ENCODE peak calls at places on chromosome 18, in seven cellular contexts. L is lower leg skin, V is body of pancreas, X is Peyer's patch, E is A549, R is NB4, O is adrenal gland. A is an unnamed sample.

GRCh38 chr18:21117385-21118135 is 5.9 kb upstream of the ROCK1 start:
- DNase-seq in R (peak), X (no peak), E (no peak), L (no peak), V (no peak), O (peak), A (no peak)

GRCh38 chr18:70256184-70256583 is 32.7 kb upstream of the SOCS6 start:
- DNase-seq in R (no peak), X (no peak), L (no peak), V (no peak), E (no peak), O (no peak), A (no peak)

GRCh38 chr18:55290898-55291297 is 297.1 kb downstream of the TCF4 start:
- DNase-seq in L (no peak), X (no peak), V (no peak), E (no peak), R (no peak), O (no peak), A (no peak)

GRCh38 chr18:51135361-51135760 is 62.1 kb downstream of the MEX3C start:
- DNase-seq in O (peak), V (no peak), R (no peak), X (no peak), L (no peak), E (no peak), A (no peak)

GRCh38 chr18:13159579-13159978 is 59.0 kb upstream of the LDLRAD4 start:
- DNase-seq in O (peak), E (peak), V (no peak), X (no peak), R (peak), L (no peak), A (no peak)

GRCh38 chr18:53790817-53791216 is 433.7 kb downstream of the MBD2 start:
- DNase-seq in O (no peak), V (no peak), X (no peak), R (no peak), L (no peak), E (no peak), A (no peak)

GRCh38 chr18:74775239-74775638 is 177.6 kb downstream of the ZNF407 start:
- DNase-seq in R (no peak), V (no peak), E (no peak), L (no peak), O (no peak), X (no peak), A (no peak)

GRCh38 chr18:49843778-49844625 is 30.7 kb upstream of the ACAA2 start:
- DNase-seq in L (no peak), V (no peak), O (no peak), X (no peak), R (no peak), E (no peak), A (no peak)

GRCh38 chr18:62009521-62009920 is 116.7 kb upstream of the RNF152 start:
- DNase-seq in X (no peak), O (no peak), L (no peak), V (no peak), E (no peak), R (no peak), A (no peak)

GRCh38 chr18:48337053-48337452 is 72.1 kb downstream of the ZBTB7C start:
- DNase-seq in L (no peak), X (no peak), R (no peak), V (no peak), O (no peak), E (no peak), A (no peak)

GRCh38 chr18:12092398-12093229 is 1.0 kb upstream of the ANKRD62 start:
- DNase-seq in X (no peak), V (peak), R (peak), E (peak), L (no peak), O (no peak), A (no peak)

GRCh38 chr18:26813043-26813442 is 52.5 kb downstream of the AQP4 start:
- DNase-seq in R (peak), V (peak), X (peak), L (no peak), E (peak), O (peak), A (no peak)

GRCh38 chr18:49319590-49319989 is 140.9 kb downstream of the DYM start:
- DNase-seq in R (no peak), V (no peak), L (no peak), E (no peak), X (no peak), O (no peak), A (no peak)

GRCh38 chr18:55998071-55998522 is 410.1 kb upstream of the TCF4 start:
- DNase-seq in V (peak), X (no peak), L (no peak), R (no peak), O (no peak), E (no peak), A (no peak)

GRCh38 chr18:62878305-62878704 is 163.0 kb downstream of the PHLPP1 start:
- DNase-seq in O (peak), L (no peak), R (no peak), V (no peak), E (no peak), X (no peak), A (no peak)

GRCh38 chr18:63924551-63924950 is 16.8 kb downstream of the SERPINB10 start:
- DNase-seq in X (no peak), R (no peak), L (no peak), V (no peak), O (no peak), E (no peak), A (no peak)

GRCh38 chr18:49859006-49859359 is 45.6 kb upstream of the ACAA2 start:
- DNase-seq in E (no peak), L (no peak), V (no peak), O (no peak), R (no peak), X (peak), A (no peak)

GRCh38 chr18:59916746-59917145 is 16.9 kb downstream of the PMAIP1 start:
- DNase-seq in X (no peak), L (peak), R (no peak), O (no peak), E (no peak), V (no peak), A (no peak)
- TF ChIP-seq POLR2A in X (no peak), L (no peak), R (no peak), O (no peak), E (no peak), V (no peak), A (no peak)

GRCh38 chr18:45324081-45324480 is 291.2 kb upstream of the SLC14A2 start:
- DNase-seq in R (no peak), E (no peak), V (no peak), X (no peak), L (no peak), O (no peak), A (no peak)

GRCh38 chr18:45322343-45322742 is 292.9 kb upstream of the SLC14A2 start:
- DNase-seq in R (no peak), E (no peak), V (no peak), X (no peak), O (no peak), L (no peak), A (no peak)

GRCh38 chr18:45321520-45321919 is 293.8 kb upstream of the SLC14A2 start:
- DNase-seq in V (peak), E (no peak), X (no peak), O (no peak), L (no peak), R (no peak), A (no peak)

GRCh38 chr18:45324489-45325111 is 290.7 kb upstream of the SLC14A2 start:
- DNase-seq in E (no peak), V (peak), L (peak), X (peak), O (peak), R (no peak), A (peak)

DNA sequence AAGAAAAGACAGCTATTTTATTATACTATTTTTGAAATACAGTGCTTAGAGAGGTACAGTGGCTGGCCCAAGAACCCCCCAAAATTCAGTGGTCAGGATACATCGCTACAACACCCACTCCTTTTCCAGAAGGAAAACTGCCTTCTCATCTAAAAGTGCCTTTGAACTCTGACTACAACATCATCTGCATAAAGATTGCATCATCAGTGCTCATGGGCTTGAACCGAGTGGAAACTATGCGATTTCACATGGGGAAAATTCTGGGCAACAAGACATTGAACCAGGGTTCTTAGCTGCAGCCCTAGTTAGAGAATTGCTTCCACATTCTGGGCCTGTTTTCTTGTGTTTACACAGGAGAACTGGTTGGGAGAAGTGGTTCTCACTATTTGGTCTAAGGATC is 294.6 kb upstream of the SLC14A2 start:
- DNase-seq in V (no peak), X (no peak), L (no peak), R (no peak), E (no peak), O (no peak), A (no peak)
- TF ChIP-seq POLR2A in V (no peak), X (no peak), L (no peak), R (no peak), E (no peak), O (no peak), A (no peak)

DNA sequence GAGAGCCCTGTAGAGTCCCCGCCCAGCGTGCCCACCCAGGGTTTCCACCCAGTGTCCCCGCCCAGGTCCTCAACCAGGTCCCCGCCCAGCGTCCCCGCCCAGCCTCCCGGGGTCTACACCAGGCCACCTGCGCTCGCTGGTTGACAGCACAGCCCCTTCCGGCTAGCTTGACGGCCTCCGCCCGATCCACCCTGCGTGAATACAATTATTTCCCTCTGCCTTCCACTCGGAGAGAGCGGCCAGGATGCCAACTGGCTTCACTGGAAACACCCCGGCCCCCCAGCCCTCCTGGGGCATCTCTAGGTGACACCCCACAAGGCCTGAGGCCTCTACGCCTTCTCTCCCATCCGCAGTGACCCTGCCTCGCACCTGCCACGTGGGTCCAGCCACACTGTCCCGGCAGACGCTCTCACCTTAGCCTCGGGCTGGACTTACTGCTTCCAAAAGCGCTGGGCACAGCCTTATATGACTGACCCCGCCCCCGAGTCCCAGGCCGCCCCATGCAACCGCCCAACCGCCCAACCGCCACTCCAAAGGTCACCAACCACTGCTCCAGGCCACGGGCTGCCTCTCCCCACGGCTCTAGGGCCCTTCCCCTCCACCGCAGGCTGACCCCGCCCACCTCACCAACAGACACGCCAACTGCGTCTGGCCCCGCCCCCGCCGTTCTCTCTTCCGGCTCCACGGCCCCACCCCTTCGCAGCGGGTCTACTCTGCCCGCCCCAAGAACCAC is 188.1 kb downstream of the LAMA1 start:
- DNase-seq in E (no peak), V (peak), R (no peak), O (no peak), L (no peak), X (peak), A (no peak)
- TF ChIP-seq POLR2A in E (no peak), V (no peak), R (no peak), O (no peak), L (no peak), X (no peak), A (no peak)

GRCh38 chr18:3012306-3012919 is 531 bp downstream of the LPIN2 start:
- DNase-seq in L (peak), E (no peak), X (peak), V (peak), O (peak), R (peak), A (peak)
- TF ChIP-seq POLR2A in L (no peak), E (no peak), X (no peak), V (no peak), O (no peak), R (no peak), A (no peak)

GRCh38 chr18:23501626-23502025 is 1.7 kb upstream of the RMC1 start:
- DNase-seq in E (no peak), L (no peak), X (no peak), V (no peak), R (no peak), O (no peak), A (no peak)

GRCh38 chr18:23504720-23505119 is 1.4 kb downstream of the RMC1 start:
- DNase-seq in E (no peak), L (no peak), V (no peak), R (no peak), O (no peak), X (no peak), A (no peak)

GRCh38 chr18:23502516-23503037 is 734 bp upstream of the RMC1 start:
- DNase-seq in R (no peak), X (no peak), E (no peak), O (no peak), L (no peak), V (no peak), A (no peak)

GRCh38 chr18:23503967-23504352 is 649 bp downstream of the RMC1 start:
- DNase-seq in X (no peak), L (no peak), V (no peak), E (no peak), R (no peak), O (no peak), A (no peak)

DNA sequence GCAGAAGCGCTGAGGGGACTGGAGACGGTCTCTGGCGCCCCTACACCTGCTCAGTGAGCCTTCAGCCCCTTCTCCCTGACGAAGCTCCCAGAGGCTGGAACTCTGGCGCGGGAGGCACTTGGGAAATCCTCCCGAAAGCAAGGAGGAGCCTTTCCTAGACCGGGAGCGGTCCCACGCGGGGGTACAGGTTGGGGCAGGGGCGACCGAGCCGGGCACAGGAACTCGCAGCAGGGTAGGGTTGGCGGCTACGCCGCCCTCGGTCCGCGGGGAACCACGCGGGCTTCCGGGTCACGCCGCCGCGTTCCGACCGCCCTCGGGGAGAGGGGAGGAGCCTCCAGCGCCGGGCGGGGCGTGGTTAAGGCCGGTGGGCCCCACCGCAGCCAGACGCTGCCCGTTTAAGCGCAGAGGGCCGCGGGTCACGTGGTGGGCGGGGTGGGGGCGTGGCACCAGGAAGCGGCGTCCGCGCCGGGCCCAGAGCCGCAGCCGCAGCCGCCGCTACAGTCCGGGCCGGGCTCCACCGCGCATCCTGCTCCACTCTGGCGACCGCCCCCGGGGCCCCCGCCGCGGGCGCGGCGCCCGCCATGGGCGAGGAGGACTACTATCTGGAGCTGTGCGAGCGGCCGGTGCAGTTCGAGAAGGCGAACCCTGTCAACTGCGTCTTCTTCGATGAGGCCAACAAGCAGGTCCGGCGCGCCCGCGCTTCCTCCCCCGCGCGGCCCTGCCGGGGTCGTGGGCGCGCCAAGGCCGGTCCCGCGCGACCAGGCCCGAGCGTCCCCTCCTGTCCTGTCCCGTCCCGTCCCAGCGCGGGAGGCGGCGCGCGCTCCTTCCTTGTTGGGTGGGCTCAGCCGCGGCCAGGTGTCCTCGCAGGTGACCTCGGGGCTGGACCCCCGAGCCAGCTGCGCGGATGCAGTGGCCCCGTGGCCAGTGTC is at the start of gene RMC1:
- DNase-seq in L (peak), V (peak), X (peak), O (peak), E (peak), R (peak), A (peak)
- TF ChIP-seq POLR2A in L (no peak), V (peak), X (peak), O (peak), E (peak), R (peak), A (peak)

GRCh38 chr18:77112161-77112801 is 20.3 kb downstream of the MBP start:
- DNase-seq in R (peak), O (no peak), X (no peak), E (no peak), V (no peak), L (peak), A (peak)
- TF ChIP-seq POLR2A in R (no peak), O (no peak), X (no peak), E (no peak), V (no peak), L (no peak), A (no peak)

DNA sequence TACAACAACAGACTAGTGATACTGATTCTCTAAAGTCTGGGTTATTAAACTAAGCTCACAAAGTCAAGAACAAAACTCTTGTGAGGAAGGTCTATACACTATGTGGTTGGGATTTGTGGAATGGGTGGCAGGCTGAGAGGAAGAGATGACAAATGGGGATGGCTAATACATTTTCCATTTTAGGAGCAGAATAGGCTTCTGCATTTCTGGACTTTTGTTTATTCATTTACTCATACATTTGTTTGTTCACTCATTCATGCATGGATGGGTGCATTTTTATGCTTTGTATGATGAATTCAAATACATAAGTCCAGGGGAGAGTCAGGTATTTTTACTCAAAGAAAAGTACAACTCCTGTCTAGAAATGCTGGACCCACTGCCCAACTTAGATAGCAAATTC is 637.4 kb upstream of the CDH2 start:
- DNase-seq in V (no peak), R (no peak), L (no peak), E (no peak), O (no peak), X (no peak), A (no peak)
- TF ChIP-seq POLR2A in V (no peak), R (no peak), L (no peak), E (no peak), O (no peak), X (no peak), A (no peak)